ENCODE peak calls at places on chromosomes 7 and 10, in ten cellular contexts. G, Q, N, D, H, K, Z, T, V and M are unnamed samples.
A peak's percentile ranks its signal among the peaks of the same experiment; 100 is the strongest.

GRCh38 chr10:7410306-7410799 is 481 bp downstream of the SFMBT2 start:
- DNase-seq in D (no peak), Z (peak; percentile 31), G (peak; percentile 34), H (peak; percentile 33), Q (peak; percentile 10), K (peak; percentile 25), N (no peak), T (no peak), V (peak; percentile 22), M (no peak)

GRCh38 chr7:117041007-117041406 is 87.7 kb downstream of the ST7 start:
- DNase-seq in D (peak; percentile 79), T (no peak), V (no peak), K (no peak), Z (no peak), Q (peak; percentile 88), H (no peak), N (no peak), G (peak; percentile 61), M (no peak)

GRCh38 chr7:95427123-95427522 is 7.7 kb downstream of the PON2 start:
- DNase-seq in Z (no peak), Q (no peak), H (no peak), V (no peak), K (no peak), G (no peak), T (no peak), D (no peak), N (no peak), M (no peak)

GRCh38 chr7:101285171-101285570 is 36.4 kb downstream of the IFT22 start:
- DNase-seq in Z (no peak), K (no peak), G (no peak), D (no peak), V (no peak), H (no peak), Q (no peak), T (no peak), N (no peak), M (no peak)

GRCh38 chr10:128173383-128173782 is 47.2 kb upstream of the MKI67 start:
- DNase-seq in T (no peak), Z (no peak), H (no peak), G (no peak), N (no peak), D (peak; percentile 40), K (no peak), V (no peak), Q (no peak), M (no peak)

GRCh38 chr7:32177216-32177615 is 107.0 kb upstream of the PDE1C start:
- DNase-seq in N (no peak), G (no peak), Z (no peak), Q (no peak), D (no peak), H (no peak), V (no peak), K (no peak), T (no peak), M (no peak)

GRCh38 chr7:106260136-106260561 is 24.6 kb downstream of the NAMPT start:
- DNase-seq in K (no peak), G (peak; percentile 42), N (no peak), V (no peak), H (no peak), Z (no peak), T (no peak), Q (no peak), D (no peak), M (no peak)

GRCh38 chr7:73933091-73933490 is 72.1 kb downstream of the TMEM270 start:
- DNase-seq in H (no peak), N (no peak), Q (peak; percentile 20), T (no peak), Z (no peak), K (no peak), G (no peak), D (no peak), V (no peak), M (no peak)

GRCh38 chr10:80457554-80458262 is 3.6 kb downstream of the TSPAN14 start:
- DNase-seq in Q (no peak), T (no peak), V (no peak), H (no peak), D (no peak), K (no peak), G (no peak), N (no peak), Z (no peak), M (no peak)

GRCh38 chr7:18154707-18155106 is 127.1 kb upstream of the PRPS1L1 start:
- DNase-seq in N (no peak), D (no peak), G (no peak), H (no peak), K (no peak), Q (no peak), V (no peak), T (no peak), Z (no peak), M (no peak)

GRCh38 chr7:141097430-141097829 is 23.6 kb downstream of the TMEM178B start:
- DNase-seq in H (peak; percentile 11), K (no peak), Z (no peak), D (peak; percentile 6), V (no peak), T (no peak), N (no peak), Q (peak; percentile 5), G (peak; percentile 20), M (no peak)

GRCh38 chr7:30869794-30870491 is 41.7 kb upstream of the AQP1 start:
- DNase-seq in G (no peak), V (peak; percentile 40), T (no peak), D (peak; percentile 33), Q (peak; percentile 22), K (peak; percentile 42), H (no peak), N (no peak), Z (no peak), M (no peak)

GRCh38 chr7:23247602-23248335 is 1.2 kb downstream of the GPNMB start:
- DNase-seq in N (peak; percentile 39), Z (peak; percentile 52), K (peak; percentile 45), D (peak; percentile 17), T (no peak), V (no peak), H (no peak), Q (no peak), G (peak; percentile 23), M (no peak)

GRCh38 chr10:63365976-63366765 is 99.6 kb downstream of the JMJD1C start:
- DNase-seq in G (no peak), D (no peak), N (no peak), Q (no peak), T (no peak), V (no peak), Z (no peak), H (no peak), K (no peak), M (no peak)

GRCh38 chr7:104650991-104651680 is 322.7 kb downstream of the LHFPL3 start:
- DNase-seq in V (peak; percentile 12), T (no peak), Z (no peak), H (no peak), D (no peak), G (no peak), N (no peak), Q (no peak), K (no peak), M (no peak)
- TF ChIP-seq CTCF in V (no peak), T (no peak), Z (no peak), H (no peak), D (no peak), G (no peak), N (no peak), Q (no peak), K (no peak), M (no peak)

GRCh38 chr10:103555712-103556111 is 62.2 kb downstream of the NEURL1 start:
- DNase-seq in V (no peak), Z (no peak), N (no peak), H (no peak), G (no peak), K (no peak), Q (no peak), T (no peak), D (no peak), M (no peak)
- H3K4me3 ChIP-seq in V (peak overlapping the region; percentile 58), Z (peak overlapping the region; percentile 71), N (no peak overlapping the region), H (peak overlapping the region; percentile 16), G (no peak overlapping the region), K (peak overlapping the region; percentile 63), Q (peak overlapping the region; percentile 9), T (peak overlapping the region; percentile 55), D (no peak overlapping the region), M (peak overlapping the region; percentile 49)

GRCh38 chr10:33201971-33202370 is 132.5 kb downstream of the NRP1 start:
- DNase-seq in V (no peak), D (no peak), T (no peak), N (no peak), Z (no peak), Q (no peak), G (no peak), H (no peak), K (no peak), M (no peak)
- TF ChIP-seq CTCF in V (no peak), D (no peak), T (no peak), N (no peak), Z (no peak), Q (no peak), G (no peak), H (no peak), K (no peak), M (no peak)

GRCh38 chr10:99235872-99236626 is 397 bp upstream of the HPSE2 start:
- DNase-seq in G (no peak), K (no peak), H (peak; percentile 58), Q (no peak), Z (no peak), N (no peak), D (no peak), V (no peak), T (no peak), M (no peak)

GRCh38 chr10:99234067-99234738 is 1.4 kb downstream of the HPSE2 start:
- DNase-seq in N (peak; percentile 64), Z (peak; percentile 42), D (peak; percentile 47), H (peak; percentile 71), G (peak; percentile 87), K (peak; percentile 42), V (no peak), Q (peak; percentile 31), T (no peak), M (no peak)

GRCh38 chr10:99235469-99235871 is at the start of gene HPSE2:
- DNase-seq in V (no peak), K (no peak), T (no peak), Q (no peak), D (no peak), Z (no peak), N (no peak), G (no peak), H (no peak), M (no peak)

GRCh38 chr10:99233680-99234018 is 2.0 kb downstream of the HPSE2 start:
- DNase-seq in G (no peak), N (no peak), D (no peak), H (no peak), T (no peak), Q (no peak), V (no peak), K (no peak), Z (no peak), M (no peak)

DNA sequence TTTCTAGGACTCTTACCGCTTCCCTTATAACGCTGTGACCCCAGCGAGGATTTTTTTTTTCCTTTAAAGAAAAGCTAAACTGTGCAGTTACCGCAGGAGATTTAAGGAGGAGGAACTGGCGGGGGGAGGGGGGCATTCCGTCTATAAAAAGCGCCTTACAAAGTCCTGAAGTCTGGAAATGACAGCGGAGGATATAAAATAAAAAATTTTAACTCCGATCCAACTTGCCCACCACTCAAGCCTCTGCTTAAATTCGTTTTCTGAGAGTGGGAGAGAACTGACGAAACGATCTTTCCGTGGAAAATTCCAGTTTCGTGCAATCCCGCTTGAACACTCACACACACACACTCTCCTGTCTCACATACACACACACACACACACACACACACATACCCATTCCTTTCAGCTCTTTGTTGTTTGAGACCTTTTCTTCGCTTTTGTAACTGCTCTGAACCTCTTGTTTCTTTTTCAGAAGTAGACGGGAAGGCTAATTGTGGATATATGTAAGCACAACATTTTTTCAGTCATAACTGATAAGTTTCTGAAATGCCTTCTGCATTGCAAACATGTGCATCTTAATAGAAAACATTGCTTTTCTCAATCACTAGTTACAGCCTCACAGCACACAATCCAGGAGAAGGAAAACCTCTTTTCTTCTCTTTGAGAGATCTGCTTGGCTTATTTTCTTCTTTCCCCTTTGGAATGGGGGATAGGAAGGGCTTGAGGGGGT is 748 bp downstream of the HPSE2 start:
- DNase-seq in V (no peak), K (no peak), N (no peak), D (peak; percentile 12), Q (peak; percentile 0), Z (no peak), G (no peak), H (peak; percentile 8), T (no peak), M (no peak)
- H3K4me3 ChIP-seq in V (no peak overlapping the region), K (peak overlapping the region; percentile 65), N (no peak overlapping the region), D (no peak overlapping the region), Q (peak overlapping the region; percentile 39), Z (peak overlapping the region; percentile 58), G (no peak overlapping the region), H (peak overlapping the region; percentile 71), T (peak overlapping the region; percentile 35), M (no peak overlapping the region)